ENCODE peak calls at places on chromosomes 3 and 15, in four cellular contexts. One of them, this sample, is unnamed.

GRCh38 chr3:157088506-157089454 is 71.2 kb downstream of the CCNL1 start:
- DNase-seq in K562: peak
- DNase-seq in HepG2: peak
- DNase-seq in GM12878: peak
- DNase-seq in this sample: peak

GRCh38 chr3:54133196-54133595 is 10.8 kb downstream of the CACNA2D3 start:
- DNase-seq in K562: no peak
- DNase-seq in GM12878: no peak
- DNase-seq in HepG2: no peak
- DNase-seq in this sample: no peak

GRCh38 chr3:122618614-122619013 is 41.2 kb downstream of the PARP15 start:
- DNase-seq in HepG2: no peak
- DNase-seq in GM12878: no peak
- DNase-seq in K562: peak
- DNase-seq in this sample: no peak

GRCh38 chr15:87227846-87228245 is 1028.7 kb downstream of the NTRK3 start:
- DNase-seq in GM12878: no peak
- DNase-seq in K562: no peak
- DNase-seq in HepG2: no peak
- DNase-seq in this sample: no peak

GRCh38 chr15:90619939-90620338 is 90.2 kb downstream of the CRTC3 start:
- DNase-seq in GM12878: no peak
- DNase-seq in K562: no peak
- DNase-seq in HepG2: no peak
- DNase-seq in this sample: no peak

GRCh38 chr3:115321396-115321795 is 174.3 kb upstream of the ZBTB20 start:
- DNase-seq in HepG2: no peak
- DNase-seq in GM12878: no peak
- DNase-seq in K562: no peak
- DNase-seq in this sample: no peak

GRCh38 chr3:100084100-100084806 is 30.0 kb downstream of the FILIP1L start:
- DNase-seq in HepG2: no peak
- DNase-seq in K562: no peak
- DNase-seq in GM12878: no peak
- DNase-seq in this sample: no peak

GRCh38 chr15:89751748-89752147 is 699 bp upstream of the MESP1 start:
- DNase-seq in K562: no peak
- DNase-seq in GM12878: no peak
- DNase-seq in HepG2: no peak
- DNase-seq in this sample: no peak

GRCh38 chr3:71101014-71101413 is 482.5 kb downstream of the FOXP1 start:
- DNase-seq in GM12878: no peak
- DNase-seq in K562: peak
- DNase-seq in HepG2: no peak
- DNase-seq in this sample: no peak

GRCh38 chr15:57038040-57038439 is 119.6 kb downstream of the TCF12 start:
- DNase-seq in GM12878: no peak
- DNase-seq in HepG2: no peak
- DNase-seq in K562: no peak
- DNase-seq in this sample: no peak

GRCh38 chr15:57538822-57539221 is 52.9 kb upstream of the MYZAP start:
- DNase-seq in HepG2: no peak
- DNase-seq in K562: no peak
- DNase-seq in GM12878: no peak
- DNase-seq in this sample: no peak

GRCh38 chr3:95235916-95236315 is 1173.1 kb downstream of the NSUN3 start:
- DNase-seq in GM12878: no peak
- DNase-seq in K562: no peak
- DNase-seq in HepG2: no peak
- DNase-seq in this sample: no peak

GRCh38 chr3:187973977-187974856 is 179.7 kb upstream of the LPP start:
- DNase-seq in HepG2: no peak
- DNase-seq in GM12878: no peak
- DNase-seq in K562: no peak
- DNase-seq in this sample: no peak

GRCh38 chr15:20645956-20646355 is 104.4 kb upstream of the GOLGA6L6 start:
- DNase-seq in HepG2: no peak
- DNase-seq in K562: no peak
- DNase-seq in GM12878: peak
- DNase-seq in this sample: no peak

GRCh38 chr3:189288348-189289235 is 116.8 kb downstream of the TPRG1 start:
- DNase-seq in HepG2: no peak
- DNase-seq in GM12878: peak
- DNase-seq in K562: no peak
- DNase-seq in this sample: no peak

GRCh38 chr3:140216249-140216648 is 281.3 kb downstream of the CLSTN2 start:
- DNase-seq in K562: peak
- DNase-seq in HepG2: no peak
- DNase-seq in GM12878: no peak
- DNase-seq in this sample: peak

GRCh38 chr3:12994357-12994606 is 78.9 kb downstream of the IQSEC1 start:
- DNase-seq in K562: peak
- DNase-seq in GM12878: no peak
- DNase-seq in HepG2: no peak
- DNase-seq in this sample: peak

GRCh38 chr3:96863129-96863740 is 48.8 kb downstream of the EPHA6 start:
- DNase-seq in K562: peak
- DNase-seq in HepG2: peak
- DNase-seq in GM12878: no peak
- DNase-seq in this sample: peak

GRCh38 chr15:38563723-38564519 is 693 bp downstream of the RASGRP1 start:
- DNase-seq in GM12878: no peak
- DNase-seq in HepG2: no peak
- DNase-seq in K562: peak
- DNase-seq in this sample: peak

GRCh38 chr15:85458764-85459163 is 78.4 kb downstream of the AKAP13 start:
- DNase-seq in GM12878: no peak
- DNase-seq in HepG2: no peak
- DNase-seq in K562: no peak
- DNase-seq in this sample: no peak

GRCh38 chr3:149657458-149657795 is 398 bp downstream of the WWTR1 start:
- DNase-seq in GM12878: no peak
- DNase-seq in K562: no peak
- DNase-seq in HepG2: no peak
- DNase-seq in this sample: no peak

GRCh38 chr3:169575381-169575780 is 88.1 kb downstream of the MECOM start:
- DNase-seq in GM12878: no peak
- DNase-seq in HepG2: no peak
- DNase-seq in K562: peak
- DNase-seq in this sample: no peak

GRCh38 chr3:187401861-187402260 is 33.7 kb downstream of the RTP4 start:
- DNase-seq in HepG2: no peak
- DNase-seq in K562: no peak
- DNase-seq in GM12878: no peak
- DNase-seq in this sample: no peak

GRCh38 chr15:87348746-87349145 is 907.8 kb downstream of the NTRK3 start:
- DNase-seq in GM12878: no peak
- DNase-seq in HepG2: no peak
- DNase-seq in K562: no peak
- DNase-seq in this sample: no peak

GRCh38 chr15:98804057-98804380 is 155.7 kb downstream of the IGF1R start:
- DNase-seq in GM12878: no peak
- DNase-seq in HepG2: no peak
- DNase-seq in K562: no peak
- DNase-seq in this sample: no peak

DNA sequence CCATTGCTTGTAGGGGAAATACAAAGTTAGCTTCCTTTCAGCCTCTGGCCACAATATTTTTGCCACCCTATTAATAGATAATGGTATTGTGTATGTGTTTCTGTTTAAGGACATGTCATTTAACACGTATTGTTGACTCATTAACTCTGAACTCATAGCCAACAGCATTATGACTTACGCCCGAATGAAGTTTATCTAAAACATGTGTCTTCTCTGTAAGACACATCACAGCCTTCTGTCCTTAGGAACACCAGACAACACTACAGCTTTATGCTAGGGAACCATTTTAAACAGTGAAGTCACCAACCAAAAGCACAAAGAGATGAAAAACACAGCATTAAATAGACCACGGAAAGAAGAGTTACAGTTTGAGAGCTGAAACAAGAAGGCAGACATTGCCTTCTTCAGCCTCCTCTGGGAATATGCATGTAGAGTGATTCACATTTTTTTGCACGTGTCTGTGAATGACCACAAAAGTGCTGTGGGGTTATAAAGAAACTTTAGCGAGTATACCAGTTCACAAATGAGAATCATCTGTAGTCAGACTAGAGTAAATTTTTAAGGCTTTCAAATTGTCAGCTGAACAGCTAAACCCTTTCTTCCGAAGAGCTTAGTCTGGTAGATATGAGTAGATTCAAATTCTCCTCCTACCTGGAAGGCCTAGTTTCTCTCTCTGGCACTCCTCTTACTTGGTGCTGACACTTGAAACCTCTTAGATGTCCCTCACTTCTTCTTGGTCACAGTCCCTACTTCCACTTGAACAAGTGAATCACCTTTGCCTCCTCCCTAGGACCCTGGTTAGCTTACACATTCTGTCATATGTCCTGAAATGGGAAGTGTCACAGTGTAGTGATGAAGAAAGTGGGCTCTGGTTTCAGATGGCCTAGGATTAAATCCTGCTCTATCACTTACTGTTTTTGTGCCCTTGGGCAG is 32.2 kb downstream of the MCTP2 start:
- DNase-seq in K562: no peak
- DNase-seq in GM12878: peak
- DNase-seq in HepG2: no peak
- DNase-seq in this sample: no peak
- TF ChIP-seq FOXK2 in K562: no peak
- TF ChIP-seq FOXK2 in GM12878: no peak
- TF ChIP-seq FOXK2 in HepG2: no peak
- TF ChIP-seq FOXK2 in this sample: no peak

GRCh38 chr3:120423432-120423831 is 27.4 kb downstream of the FSTL1 start:
- DNase-seq in HepG2: no peak
- DNase-seq in GM12878: no peak
- DNase-seq in K562: no peak
- DNase-seq in this sample: no peak

GRCh38 chr3:120424506-120424905 is 26.3 kb downstream of the FSTL1 start:
- DNase-seq in K562: no peak
- DNase-seq in HepG2: no peak
- DNase-seq in GM12878: no peak
- DNase-seq in this sample: no peak

GRCh38 chr3:120427201-120427600 is 23.6 kb downstream of the FSTL1 start:
- DNase-seq in K562: no peak
- DNase-seq in HepG2: no peak
- DNase-seq in GM12878: no peak
- DNase-seq in this sample: no peak

GRCh38 chr3:120425196-120425595 is 25.6 kb downstream of the FSTL1 start:
- DNase-seq in K562: no peak
- DNase-seq in GM12878: no peak
- DNase-seq in HepG2: no peak
- DNase-seq in this sample: no peak

DNA sequence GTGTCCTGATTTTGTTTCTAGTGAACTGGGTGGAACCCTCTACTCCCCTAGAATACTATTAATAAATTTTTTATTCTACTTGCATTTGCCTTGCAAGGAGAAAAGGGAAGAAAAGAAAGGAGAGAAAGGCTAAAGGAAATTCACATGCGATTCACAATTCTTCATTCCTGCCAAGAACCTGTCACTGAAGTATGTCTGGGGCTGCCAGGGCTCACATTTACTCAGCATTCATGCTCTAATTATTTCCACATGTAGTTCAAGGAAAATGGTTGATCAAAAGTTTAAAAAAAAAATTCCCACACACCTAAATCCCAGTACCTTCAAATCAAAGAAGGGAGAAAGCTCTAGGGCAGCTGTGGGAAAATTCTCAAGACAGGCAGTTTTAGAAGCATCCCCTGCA is 24.9 kb downstream of the FSTL1 start:
- DNase-seq in GM12878: no peak
- DNase-seq in K562: no peak
- DNase-seq in HepG2: no peak
- DNase-seq in this sample: no peak
- TF ChIP-seq FOXK2 in GM12878: no peak
- TF ChIP-seq FOXK2 in K562: no peak
- TF ChIP-seq FOXK2 in HepG2: no peak
- TF ChIP-seq FOXK2 in this sample: no peak

GRCh38 chr3:123791417-123791816 is 92.7 kb downstream of the MYLK start:
- DNase-seq in HepG2: no peak
- DNase-seq in K562: no peak
- DNase-seq in GM12878: no peak
- DNase-seq in this sample: no peak
- TF ChIP-seq FOXK2 in HepG2: no peak
- TF ChIP-seq FOXK2 in K562: no peak
- TF ChIP-seq FOXK2 in GM12878: no peak
- TF ChIP-seq FOXK2 in this sample: no peak

GRCh38 chr3:158152186-158152585 is 42.3 kb downstream of the RSRC1 start:
- DNase-seq in K562: no peak
- DNase-seq in HepG2: no peak
- DNase-seq in GM12878: no peak
- DNase-seq in this sample: no peak
- TF ChIP-seq FOXK2 in K562: no peak
- TF ChIP-seq FOXK2 in HepG2: no peak
- TF ChIP-seq FOXK2 in GM12878: no peak
- TF ChIP-seq FOXK2 in this sample: no peak

GRCh38 chr3:32626650-32627049 is 56.0 kb upstream of the DYNC1LI1 start:
- DNase-seq in HepG2: no peak
- DNase-seq in K562: no peak
- DNase-seq in GM12878: no peak
- DNase-seq in this sample: no peak
- TF ChIP-seq FOXK2 in HepG2: no peak
- TF ChIP-seq FOXK2 in K562: no peak
- TF ChIP-seq FOXK2 in GM12878: no peak
- TF ChIP-seq FOXK2 in this sample: no peak

This sample was measured in HEK293T.